ENCODE peak calls at places on chromosome 6, in seven cellular contexts. One of them, this sample, is unnamed.

GRCh38 chr6:130115036-130115435 is 96.7 kb downstream of the L3MBTL3 start:
- DNase-seq in SK-MEL-5: no peak
- DNase-seq in NCI-H1694 treated with DMSO at 0.1 percent for 48 hours: no peak
- DNase-seq in adrenal gland: no peak
- DNase-seq in tibial nerve: no peak
- DNase-seq in T-helper 17 cell: no peak
- DNase-seq in fibroblast of lung: no peak
- DNase-seq in this sample: no peak

GRCh38 chr6:52574709-52575489 is 2.0 kb downstream of the TRAM2 start:
- DNase-seq in SK-MEL-5: no peak
- DNase-seq in NCI-H1694 treated with DMSO at 0.1 percent for 48 hours: no peak
- DNase-seq in adrenal gland: no peak
- DNase-seq in tibial nerve: peak
- DNase-seq in T-helper 17 cell: peak
- DNase-seq in fibroblast of lung: peak
- DNase-seq in this sample: no peak

GRCh38 chr6:32840604-32841246 is 2.2 kb upstream of the TAP2 start:
- DNase-seq in SK-MEL-5: no peak
- DNase-seq in NCI-H1694 treated with DMSO at 0.1 percent for 48 hours: no peak
- DNase-seq in adrenal gland: no peak
- DNase-seq in tibial nerve: no peak
- DNase-seq in T-helper 17 cell: no peak
- DNase-seq in fibroblast of lung: no peak
- DNase-seq in this sample: no peak

GRCh38 chr6:31567531-31568370 is 4.3 kb upstream of the LTA start:
- DNase-seq in SK-MEL-5: no peak
- DNase-seq in NCI-H1694 treated with DMSO at 0.1 percent for 48 hours: no peak
- DNase-seq in adrenal gland: no peak
- DNase-seq in tibial nerve: no peak
- DNase-seq in T-helper 17 cell: no peak
- DNase-seq in fibroblast of lung: no peak
- DNase-seq in this sample: no peak

GRCh38 chr6:296151-297122 is 4.2 kb downstream of the DUSP22 start:
- DNase-seq in SK-MEL-5: peak
- DNase-seq in NCI-H1694 treated with DMSO at 0.1 percent for 48 hours: no peak
- DNase-seq in adrenal gland: peak
- DNase-seq in tibial nerve: no peak
- DNase-seq in T-helper 17 cell: no peak
- DNase-seq in fibroblast of lung: no peak
- DNase-seq in this sample: peak

GRCh38 chr6:137389150-137389664 is 105.0 kb downstream of the OLIG3 start:
- DNase-seq in SK-MEL-5: no peak
- DNase-seq in NCI-H1694 treated with DMSO at 0.1 percent for 48 hours: no peak
- DNase-seq in adrenal gland: no peak
- DNase-seq in tibial nerve: no peak
- DNase-seq in T-helper 17 cell: no peak
- DNase-seq in fibroblast of lung: no peak
- DNase-seq in this sample: peak

GRCh38 chr6:85015396-85015990 is 251.1 kb upstream of the TBX18 start:
- DNase-seq in SK-MEL-5: peak
- DNase-seq in NCI-H1694 treated with DMSO at 0.1 percent for 48 hours: no peak
- DNase-seq in adrenal gland: peak
- DNase-seq in tibial nerve: peak
- DNase-seq in T-helper 17 cell: no peak
- DNase-seq in fibroblast of lung: peak
- DNase-seq in this sample: peak

GRCh38 chr6:140174509-140174908 is 800.1 kb upstream of the CITED2 start:
- DNase-seq in SK-MEL-5: peak
- DNase-seq in NCI-H1694 treated with DMSO at 0.1 percent for 48 hours: no peak
- DNase-seq in adrenal gland: no peak
- DNase-seq in tibial nerve: no peak
- DNase-seq in T-helper 17 cell: no peak
- DNase-seq in fibroblast of lung: peak
- DNase-seq in this sample: no peak

GRCh38 chr6:72672906-72673305 is 51.0 kb downstream of the KCNQ5 start:
- DNase-seq in SK-MEL-5: no peak
- DNase-seq in NCI-H1694 treated with DMSO at 0.1 percent for 48 hours: no peak
- DNase-seq in adrenal gland: no peak
- DNase-seq in tibial nerve: no peak
- DNase-seq in T-helper 17 cell: no peak
- DNase-seq in fibroblast of lung: no peak
- DNase-seq in this sample: no peak

GRCh38 chr6:43459535-43459934 is 4.2 kb upstream of the DLK2 start:
- DNase-seq in SK-MEL-5: no peak
- DNase-seq in NCI-H1694 treated with DMSO at 0.1 percent for 48 hours: no peak
- DNase-seq in adrenal gland: no peak
- DNase-seq in tibial nerve: no peak
- DNase-seq in T-helper 17 cell: no peak
- DNase-seq in fibroblast of lung: no peak
- DNase-seq in this sample: no peak

GRCh38 chr6:75344455-75344854 is 59.9 kb upstream of the TMEM30A start:
- DNase-seq in SK-MEL-5: no peak
- DNase-seq in NCI-H1694 treated with DMSO at 0.1 percent for 48 hours: no peak
- DNase-seq in adrenal gland: no peak
- DNase-seq in tibial nerve: no peak
- DNase-seq in T-helper 17 cell: no peak
- DNase-seq in fibroblast of lung: no peak
- DNase-seq in this sample: no peak

GRCh38 chr6:137165375-137166246 is 7.8 kb downstream of the IL22RA2 start:
- DNase-seq in SK-MEL-5: peak
- DNase-seq in NCI-H1694 treated with DMSO at 0.1 percent for 48 hours: no peak
- DNase-seq in adrenal gland: peak
- DNase-seq in tibial nerve: no peak
- DNase-seq in T-helper 17 cell: no peak
- DNase-seq in fibroblast of lung: no peak
- DNase-seq in this sample: no peak

GRCh38 chr6:89035252-89036106 is 45.1 kb upstream of the PNRC1 start:
- DNase-seq in SK-MEL-5: peak
- DNase-seq in NCI-H1694 treated with DMSO at 0.1 percent for 48 hours: no peak
- DNase-seq in adrenal gland: peak
- DNase-seq in tibial nerve: peak
- DNase-seq in T-helper 17 cell: no peak
- DNase-seq in fibroblast of lung: peak
- DNase-seq in this sample: peak

This sample was measured in cardiac muscle cell.